ENCODE peak calls at places on chromosomes 13 and 19, in four cellular contexts. One of them, this sample, is unnamed.

GRCh38 chr13:110470272-110471009 is 91.1 kb downstream of the RAB20 start:
- DNase-seq in left ventricle myocardium inferior: no peak
- DNase-seq in adrenal gland: peak; percentile 37
- DNase-seq in CD8-positive, alpha-beta T cell: no peak
- DNase-seq in this sample: no peak

GRCh38 chr13:98447130-98447529 is 129.8 kb downstream of the STK24 start:
- DNase-seq in left ventricle myocardium inferior: no peak
- DNase-seq in adrenal gland: no peak
- DNase-seq in CD8-positive, alpha-beta T cell: no peak
- DNase-seq in this sample: no peak

GRCh38 chr13:110001622-110002275 is 215.4 kb upstream of the IRS2 start:
- DNase-seq in left ventricle myocardium inferior: no peak
- DNase-seq in adrenal gland: no peak
- DNase-seq in CD8-positive, alpha-beta T cell: no peak
- DNase-seq in this sample: no peak

GRCh38 chr19:54653181-54653809 is 9.5 kb upstream of the LILRB4 start:
- DNase-seq in left ventricle myocardium inferior: no peak
- DNase-seq in adrenal gland: no peak
- DNase-seq in CD8-positive, alpha-beta T cell: no peak
- DNase-seq in this sample: no peak

GRCh38 chr19:35449347-35450043 is 1.4 kb downstream of the FFAR2 start:
- DNase-seq in left ventricle myocardium inferior: no peak
- DNase-seq in adrenal gland: no peak
- DNase-seq in CD8-positive, alpha-beta T cell: no peak
- DNase-seq in this sample: no peak

GRCh38 chr19:18417250-18418033 is 1.8 kb upstream of the SSBP4 start:
- DNase-seq in left ventricle myocardium inferior: peak; percentile 88
- DNase-seq in adrenal gland: peak; percentile 72
- DNase-seq in CD8-positive, alpha-beta T cell: no peak
- DNase-seq in this sample: peak; percentile 76

GRCh38 chr13:94636942-94637578 is 35.4 kb downstream of the GPR180 start:
- DNase-seq in left ventricle myocardium inferior: no peak
- DNase-seq in adrenal gland: no peak
- DNase-seq in CD8-positive, alpha-beta T cell: no peak
- DNase-seq in this sample: no peak

GRCh38 chr19:1490020-1490310 is 185 bp downstream of the PCSK4 start:
- DNase-seq in left ventricle myocardium inferior: no peak
- DNase-seq in adrenal gland: no peak
- DNase-seq in CD8-positive, alpha-beta T cell: no peak
- DNase-seq in this sample: no peak

GRCh38 chr13:62167650-62168172 is 752.1 kb upstream of the PCDH20 start:
- DNase-seq in left ventricle myocardium inferior: no peak
- DNase-seq in adrenal gland: no peak
- DNase-seq in CD8-positive, alpha-beta T cell: no peak
- DNase-seq in this sample: no peak

GRCh38 chr19:48842744-48843162 is 6.5 kb upstream of the HSD17B14 start:
- DNase-seq in left ventricle myocardium inferior: no peak
- DNase-seq in adrenal gland: peak; percentile 48
- DNase-seq in CD8-positive, alpha-beta T cell: peak; percentile 62
- DNase-seq in this sample: no peak

GRCh38 chr19:56637976-56638555 is 4.9 kb upstream of the SMIM17 start:
- DNase-seq in left ventricle myocardium inferior: peak; percentile 72
- DNase-seq in adrenal gland: peak; percentile 88
- DNase-seq in CD8-positive, alpha-beta T cell: peak; percentile 8
- DNase-seq in this sample: no peak

GRCh38 chr13:39952244-39953233 is 297.1 kb downstream of the COG6 start:
- DNase-seq in left ventricle myocardium inferior: no peak
- DNase-seq in adrenal gland: peak; percentile 22
- DNase-seq in CD8-positive, alpha-beta T cell: peak; percentile 9
- DNase-seq in this sample: no peak

GRCh38 chr13:79810671-79811070 is 329.7 kb downstream of the NDFIP2 start:
- DNase-seq in left ventricle myocardium inferior: no peak
- DNase-seq in adrenal gland: no peak
- DNase-seq in CD8-positive, alpha-beta T cell: no peak
- DNase-seq in this sample: no peak

GRCh38 chr13:52804202-52804641 is 44.2 kb downstream of the PCDH8 start:
- DNase-seq in left ventricle myocardium inferior: no peak
- DNase-seq in adrenal gland: no peak
- DNase-seq in CD8-positive, alpha-beta T cell: no peak
- DNase-seq in this sample: no peak

GRCh38 chr19:19115954-19116353 is 22.3 kb downstream of the TMEM161A start:
- DNase-seq in left ventricle myocardium inferior: no peak
- DNase-seq in adrenal gland: peak; percentile 71
- DNase-seq in CD8-positive, alpha-beta T cell: peak; percentile 55
- DNase-seq in this sample: no peak

GRCh38 chr13:99465454-99465853 is 35.8 kb upstream of the TM9SF2 start:
- DNase-seq in left ventricle myocardium inferior: no peak
- DNase-seq in adrenal gland: no peak
- DNase-seq in CD8-positive, alpha-beta T cell: no peak
- DNase-seq in this sample: no peak

GRCh38 chr19:15091918-15092753 is 10.1 kb downstream of the OR1I1 start:
- DNase-seq in left ventricle myocardium inferior: no peak
- DNase-seq in adrenal gland: peak; percentile 61
- DNase-seq in CD8-positive, alpha-beta T cell: peak; percentile 67
- DNase-seq in this sample: no peak

GRCh38 chr13:21486322-21486721 is 27.2 kb upstream of the ZDHHC20 start:
- DNase-seq in left ventricle myocardium inferior: no peak
- DNase-seq in adrenal gland: no peak
- DNase-seq in CD8-positive, alpha-beta T cell: no peak
- DNase-seq in this sample: no peak

GRCh38 chr13:52411629-52412028 is 5.7 kb upstream of the THSD1 start:
- DNase-seq in left ventricle myocardium inferior: no peak
- DNase-seq in adrenal gland: no peak
- DNase-seq in CD8-positive, alpha-beta T cell: no peak
- DNase-seq in this sample: no peak

GRCh38 chr13:78593652-78594494 is 9.5 kb downstream of the POU4F1 start:
- DNase-seq in left ventricle myocardium inferior: no peak
- DNase-seq in adrenal gland: no peak
- DNase-seq in CD8-positive, alpha-beta T cell: no peak
- DNase-seq in this sample: no peak

GRCh38 chr13:114108141-114108761 is 24.2 kb downstream of the RASA3 start:
- DNase-seq in left ventricle myocardium inferior: no peak
- DNase-seq in adrenal gland: peak; percentile 0
- DNase-seq in CD8-positive, alpha-beta T cell: peak; percentile 27
- DNase-seq in this sample: no peak

GRCh38 chr19:46131485-46132143 is 7.1 kb upstream of the IGFL3 start:
- DNase-seq in left ventricle myocardium inferior: no peak
- DNase-seq in adrenal gland: no peak
- DNase-seq in CD8-positive, alpha-beta T cell: no peak
- DNase-seq in this sample: no peak
- H3K4me3 ChIP-seq in left ventricle myocardium inferior: no peak overlapping the region
- H3K4me3 ChIP-seq in adrenal gland: no peak overlapping the region
- H3K4me3 ChIP-seq in CD8-positive, alpha-beta T cell: no peak overlapping the region
- H3K4me3 ChIP-seq in this sample: no peak overlapping the region

DNA sequence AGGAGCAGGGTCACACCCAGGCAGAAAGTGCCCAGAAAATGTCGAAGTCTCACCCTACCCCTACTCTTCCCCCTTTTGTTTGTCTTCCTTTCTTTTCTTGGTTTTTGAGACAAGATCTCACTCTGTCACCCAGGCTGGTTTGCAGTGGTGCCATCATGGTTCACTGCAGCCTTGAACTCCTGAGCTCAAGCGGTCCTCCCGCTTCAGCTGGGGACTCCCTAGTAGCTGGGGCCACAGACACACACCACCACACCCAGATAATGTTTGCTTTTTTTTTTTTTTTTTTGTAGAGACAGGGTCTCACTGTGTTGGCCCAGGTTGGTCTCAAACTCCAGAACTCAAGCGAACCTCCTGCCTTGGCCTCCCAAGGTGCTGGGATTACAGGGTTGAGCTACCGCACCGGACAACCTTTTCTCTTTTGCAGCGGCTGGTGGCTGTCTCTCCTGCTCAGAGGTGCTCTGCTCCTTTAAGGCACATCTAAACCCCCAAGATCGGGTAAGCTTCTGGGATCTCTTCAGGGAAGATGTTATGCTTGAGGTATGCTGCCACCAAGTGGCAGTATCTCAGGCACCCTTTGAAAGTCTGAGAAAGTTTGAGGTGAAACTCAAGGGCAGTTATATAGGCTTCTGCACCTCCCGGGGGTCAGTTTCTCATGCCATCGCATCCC is 22.4 kb upstream of the EBI3 start:
- DNase-seq in left ventricle myocardium inferior: no peak
- DNase-seq in adrenal gland: no peak
- DNase-seq in CD8-positive, alpha-beta T cell: no peak
- DNase-seq in this sample: no peak
- TF ChIP-seq CTCF in left ventricle myocardium inferior: peak; percentile 18
- TF ChIP-seq CTCF in adrenal gland: no peak
- TF ChIP-seq CTCF in CD8-positive, alpha-beta T cell: no peak
- TF ChIP-seq CTCF in this sample: peak; percentile 53

GRCh38 chr13:42895781-42896180 is 96.3 kb downstream of the EPSTI1 start:
- DNase-seq in left ventricle myocardium inferior: no peak
- DNase-seq in adrenal gland: peak; percentile 8
- DNase-seq in CD8-positive, alpha-beta T cell: no peak
- DNase-seq in this sample: no peak
- H3K27me3 ChIP-seq in left ventricle myocardium inferior: no peaks in the 10 kb centered on the region
- H3K27me3 ChIP-seq in adrenal gland: no peaks in the 10 kb centered on the region
- H3K27me3 ChIP-seq in CD8-positive, alpha-beta T cell: no peaks in the 10 kb centered on the region
- H3K27me3 ChIP-seq in this sample: no peaks in the 10 kb centered on the region

GRCh38 chr19:43616954-43617353 is 2.5 kb downstream of the ZNF428 start:
- DNase-seq in left ventricle myocardium inferior: no peak
- DNase-seq in adrenal gland: no peak
- DNase-seq in CD8-positive, alpha-beta T cell: no peak
- DNase-seq in this sample: no peak
- H3K4me3 ChIP-seq in left ventricle myocardium inferior: no peak overlapping the region
- H3K4me3 ChIP-seq in adrenal gland: no peak overlapping the region
- H3K4me3 ChIP-seq in CD8-positive, alpha-beta T cell: no peak overlapping the region
- H3K4me3 ChIP-seq in this sample: no peak overlapping the region

GRCh38 chr19:10835754-10836477 is at the start of gene TMED1:
- DNase-seq in left ventricle myocardium inferior: peak; percentile 99
- DNase-seq in adrenal gland: peak; percentile 100
- DNase-seq in CD8-positive, alpha-beta T cell: peak; percentile 95
- DNase-seq in this sample: peak; percentile 93
- TF ChIP-seq CTCF in left ventricle myocardium inferior: peak; percentile 43
- TF ChIP-seq CTCF in adrenal gland: peak; percentile 73
- TF ChIP-seq CTCF in CD8-positive, alpha-beta T cell: no peak
- TF ChIP-seq CTCF in this sample: peak; percentile 8